ENCODE peak calls at places on chromosome 6, in ten cellular contexts. P, S, Q, A, R, M, O, H, K and G are unnamed samples.

GRCh38 chr6:118725944-118726343 is 74.6 kb upstream of the CEP85L start:
- DNase-seq in P (peak), S (peak), Q (no peak), A (peak), R (no peak), M (no peak), O (no peak), H (no peak), K (peak), G (no peak)

GRCh38 chr6:53192590-53193232 is 44.1 kb upstream of the GCM1 start:
- DNase-seq in P (no peak), S (peak), Q (no peak), A (peak), R (peak), M (no peak), O (no peak), H (peak), K (no peak), G (no peak)

GRCh38 chr6:129490551-129491245 is 219.3 kb downstream of the ARHGAP18 start:
- DNase-seq in P (peak), S (peak), Q (no peak), A (peak), R (no peak), M (peak), O (peak), H (peak), K (peak), G (no peak)

GRCh38 chr6:70150521-70150920 is 152.4 kb downstream of the COL9A1 start:
- DNase-seq in P (no peak), S (no peak), Q (no peak), A (no peak), R (no peak), M (no peak), O (no peak), H (no peak), K (no peak), G (no peak)

GRCh38 chr6:30875244-30876038 is 8.9 kb upstream of the DDR1 start:
- DNase-seq in P (no peak), S (no peak), Q (no peak), A (peak), R (no peak), M (no peak), O (no peak), H (peak), K (no peak), G (no peak)

GRCh38 chr6:125688138-125688537 is 61.3 kb upstream of the HEY2 start:
- DNase-seq in P (no peak), S (no peak), Q (no peak), A (no peak), R (no peak), M (no peak), O (no peak), H (no peak), K (no peak), G (no peak)

GRCh38 chr6:215335-216034 is 76.8 kb upstream of the DUSP22 start:
- DNase-seq in P (peak), S (no peak), Q (no peak), A (no peak), R (no peak), M (no peak), O (no peak), H (no peak), K (peak), G (peak)

GRCh38 chr6:121851056-121851455 is 415.6 kb downstream of the GJA1 start:
- DNase-seq in P (no peak), S (no peak), Q (no peak), A (peak), R (no peak), M (no peak), O (no peak), H (peak), K (no peak), G (no peak)

GRCh38 chr6:143901885-143902708 is 37.8 kb downstream of the ZC2HC1B start:
- DNase-seq in P (no peak), S (no peak), Q (no peak), A (peak), R (no peak), M (peak), O (peak), H (no peak), K (no peak), G (no peak)

GRCh38 chr6:108027594-108027993 is 46.9 kb downstream of the OSTM1 start:
- DNase-seq in P (no peak), S (no peak), Q (no peak), A (peak), R (no peak), M (no peak), O (no peak), H (peak), K (no peak), G (no peak)